ENCODE peak calls at places on chromosomes 1 and 21, in five cellular contexts. Z is hippocampal formation, I is H54, S is suprapubic skin, K is SHP77. X is an unnamed sample.

GRCh38 chr1:20190256-20190655 is 3.9 kb upstream of the PLA2G2C start:
- DNase-seq in Z (no peak), I (no peak), S (no peak), K (no peak), X (no peak)

GRCh38 chr1:2563205-2563604 is 7.0 kb downstream of the TNFRSF14 start:
- DNase-seq in I (no peak), Z (no peak), S (no peak), K (no peak), X (no peak)

GRCh38 chr1:204705493-204705811 is 19.9 kb upstream of the LRRN2 start:
- DNase-seq in K (no peak), I (no peak), Z (no peak), S (no peak), X (no peak)

GRCh38 chr1:227885648-227886502 is 61.9 kb downstream of the WNT9A start:
- DNase-seq in I (peak), K (no peak), Z (no peak), S (peak), X (no peak)

GRCh38 chr1:10704383-10704882 is 92.0 kb downstream of the CASZ1 start:
- DNase-seq in S (no peak), Z (no peak), K (no peak), I (no peak), X (no peak)

GRCh38 chr1:243263824-243264223 is 8.0 kb downstream of the SDCCAG8 start:
- DNase-seq in I (no peak), Z (no peak), S (no peak), K (no peak), X (no peak)

GRCh38 chr21:34202553-34203332 is 129.4 kb downstream of the MRPS6 start:
- DNase-seq in S (no peak), I (no peak), Z (no peak), K (no peak), X (peak)

GRCh38 chr1:84300991-84301758 is at the start of gene SAMD13:
- DNase-seq in K (peak), I (no peak), Z (peak), S (peak), X (no peak)

GRCh38 chr1:39987869-39988268 is 32.9 kb downstream of the MFSD2A start:
- DNase-seq in K (no peak), S (no peak), I (no peak), Z (peak), X (no peak)

GRCh38 chr1:154808909-154809262 is 61.2 kb downstream of the KCNN3 start:
- DNase-seq in S (no peak), I (no peak), Z (no peak), K (peak), X (no peak)

GRCh38 chr1:100989306-100990077 is 36.1 kb downstream of the DPH5 start:
- DNase-seq in S (no peak), K (no peak), Z (no peak), I (peak), X (peak)

GRCh38 chr1:171081220-171081993 is 9.3 kb upstream of the FMO3 start:
- DNase-seq in S (no peak), I (no peak), K (no peak), Z (peak), X (no peak)

GRCh38 chr1:186812560-186812959 is 16.2 kb upstream of the PLA2G4A start:
- DNase-seq in I (no peak), K (no peak), S (no peak), Z (no peak), X (no peak)

X was measured in HTR-8/SVneo.